ENCODE peak calls at places on chromosomes 11 and 22, in six cellular contexts. H is tibial nerve; N is NCI-H1105; K is hypothalamus; M is NCI-H2081; Z is activated CD8-positive, alpha-beta T cell treated with anti-CD3 and anti-CD28 coated beads for 36 hours. X is an unnamed sample.
A peak's percentile ranks its signal among the peaks of the same experiment; 100 is the strongest.

GRCh38 chr11:9616042-9616640 is 42.7 kb downstream of the WEE1 start:
- DNase-seq in H (no peak), Z (no peak), N (no peak), M (no peak), K (no peak), X (no peak)

GRCh38 chr11:118133816-118134215 is 18.8 kb downstream of the SCN4B start:
- DNase-seq in N (no peak), K (no peak), Z (no peak), H (no peak), M (no peak), X (no peak)

GRCh38 chr22:27318516-27318915 is 483.0 kb downstream of the MN1 start:
- DNase-seq in H (no peak), Z (no peak), N (no peak), K (no peak), M (no peak), X (no peak)

GRCh38 chr22:39087881-39088687 is 9.0 kb upstream of the APOBEC3H start:
- DNase-seq in Z (peak; percentile 54), K (no peak), H (no peak), N (no peak), M (no peak), X (no peak)

GRCh38 chr11:118438314-118438931 is 2.1 kb downstream of the KMT2A start:
- DNase-seq in N (peak; percentile 75), Z (peak; percentile 67), H (no peak), M (peak; percentile 7), K (no peak), X (peak; percentile 17)

GRCh38 chr11:70645537-70645936 is 247.2 kb downstream of the CTTN start:
- DNase-seq in M (no peak), H (no peak), Z (no peak), K (no peak), N (no peak), X (no peak)

GRCh38 chr11:65589444-65590239 is 6.0 kb downstream of the KCNK7 start:
- DNase-seq in M (no peak), N (no peak), Z (peak; percentile 91), H (no peak), K (no peak), X (no peak)

GRCh38 chr22:17303840-17304779 is 65.2 kb upstream of the CECR2 start:
- DNase-seq in N (no peak), Z (peak; percentile 81), H (no peak), M (no peak), K (no peak), X (no peak)

GRCh38 chr11:11998091-11998781 is 10.2 kb downstream of the DKK3 start:
- DNase-seq in Z (no peak), M (no peak), K (no peak), N (no peak), H (no peak), X (no peak)

GRCh38 chr22:40058265-40058664 is 63.5 kb downstream of the FAM83F start:
- DNase-seq in Z (peak; percentile 75), N (no peak), M (no peak), K (no peak), H (no peak), X (no peak)

GRCh38 chr22:19851291-19852176 is 3.1 kb downstream of the GNB1L start:
- DNase-seq in M (no peak), H (no peak), Z (no peak), K (no peak), N (no peak), X (no peak)

GRCh38 chr11:93842461-93842860 is 8.0 kb downstream of the VSTM5 start:
- DNase-seq in N (no peak), H (no peak), M (no peak), K (no peak), Z (no peak), X (no peak)

GRCh38 chr11:19055016-19055415 is 5.5 kb downstream of the MRGPRX2 start:
- DNase-seq in K (no peak), N (no peak), Z (no peak), H (no peak), M (no peak), X (no peak)

GRCh38 chr11:95556342-95557151 is 233.0 kb downstream of the FAM76B start:
- DNase-seq in N (no peak), M (no peak), H (no peak), K (no peak), Z (peak; percentile 41), X (no peak)

GRCh38 chr22:47634342-47634741 is 871.9 kb downstream of the TBC1D22A start:
- DNase-seq in N (no peak), K (no peak), H (no peak), Z (no peak), M (no peak), X (no peak)

GRCh38 chr11:114463999-114464398 is 24.7 kb downstream of the REXO2 start:
- DNase-seq in H (no peak), Z (no peak), M (no peak), N (no peak), K (no peak), X (no peak)

GRCh38 chr22:46031066-46031465 is 54.1 kb upstream of the WNT7B start:
- DNase-seq in Z (no peak), M (no peak), H (no peak), N (no peak), K (no peak), X (no peak)

GRCh38 chr22:32904044-32904443 is 102.5 kb downstream of the TIMP3 start:
- DNase-seq in N (peak; percentile 2), Z (peak; percentile 41), M (no peak), K (no peak), H (no peak), X (no peak)

GRCh38 chr22:17501679-17502285 is 61.5 kb upstream of the SLC25A18 start:
- DNase-seq in K (no peak), M (peak; percentile 58), N (peak; percentile 48), Z (peak; percentile 34), H (no peak), X (peak; percentile 52)

GRCh38 chr22:39463931-39464390 is 7.1 kb downstream of the MGAT3 start:
- DNase-seq in M (no peak), H (no peak), Z (no peak), N (no peak), K (peak; percentile 69), X (no peak)

GRCh38 chr11:16871368-16871767 is 132.9 kb downstream of the C11orf58 start:
- DNase-seq in N (no peak), H (no peak), M (no peak), Z (no peak), K (no peak), X (no peak)

GRCh38 chr11:95827661-95828060 is 37.4 kb downstream of the CEP57 start:
- DNase-seq in M (no peak), H (no peak), Z (no peak), K (no peak), N (no peak), X (no peak)

GRCh38 chr11:73321342-73322110 is 13.4 kb downstream of the ARHGEF17 start:
- DNase-seq in Z (no peak), N (no peak), M (no peak), H (no peak), K (no peak), X (no peak)

GRCh38 chr11:19736831-19737230 is 24.2 kb downstream of the NAV2 start:
- DNase-seq in M (no peak), Z (no peak), N (no peak), H (no peak), K (no peak), X (no peak)

X was measured in NCI-H345.